ENCODE peak calls at places on chromosome 4, in nine cellular contexts. A, W, G, Y, C, J, B, P and X are unnamed samples.

GRCh38 chr4:104436542-104436941 is 58.2 kb downstream of the CXXC4 start:
- DNase-seq in A (no peak), W (no peak), G (no peak), Y (no peak), C (no peak), J (no peak), B (no peak), P (no peak), X (no peak)

GRCh38 chr4:77327151-77327550 is 170.1 kb downstream of the CCNG2 start:
- DNase-seq in A (no peak), W (no peak), G (no peak), Y (no peak), C (no peak), J (no peak), B (no peak), P (no peak), X (no peak)

GRCh38 chr4:54525602-54526001 is 132.2 kb upstream of the KIT start:
- DNase-seq in A (peak), W (no peak), G (no peak), Y (no peak), C (no peak), J (no peak), B (no peak), P (no peak), X (peak)

GRCh38 chr4:139933541-139933940 is 220.4 kb downstream of the MAML3 start:
- DNase-seq in A (no peak), W (no peak), G (no peak), Y (peak), C (no peak), J (no peak), B (no peak), P (peak), X (no peak)

GRCh38 chr4:2423695-2424094 is 4.9 kb downstream of the CFAP99 start:
- DNase-seq in A (no peak), W (no peak), G (no peak), Y (no peak), C (peak), J (no peak), B (no peak), P (no peak), X (no peak)

GRCh38 chr4:1208970-1209704 is 36.8 kb upstream of the SPON2 start:
- DNase-seq in A (no peak), W (peak), G (no peak), Y (peak), C (peak), J (no peak), B (peak), P (peak), X (no peak)

GRCh38 chr4:53039741-53040458 is 177.8 kb downstream of the RASL11B start:
- DNase-seq in A (no peak), W (no peak), G (no peak), Y (no peak), C (no peak), J (no peak), B (no peak), P (no peak), X (no peak)

GRCh38 chr4:8439168-8439567 is 1.4 kb downstream of the ACOX3 start:
- DNase-seq in A (no peak), W (peak), G (no peak), Y (no peak), C (no peak), J (no peak), B (peak), P (no peak), X (no peak)

GRCh38 chr4:92600638-92601037 is 296.9 kb downstream of the GRID2 start:
- DNase-seq in A (no peak), W (no peak), G (no peak), Y (no peak), C (no peak), J (no peak), B (no peak), P (no peak), X (no peak)

GRCh38 chr4:91826186-91826585 is 477.6 kb upstream of the GRID2 start:
- DNase-seq in A (no peak), W (no peak), G (no peak), Y (no peak), C (no peak), J (no peak), B (no peak), P (no peak), X (no peak)

GRCh38 chr4:22483551-22483981 is 32.3 kb downstream of the ADGRA3 start:
- DNase-seq in A (peak), W (no peak), G (no peak), Y (no peak), C (no peak), J (no peak), B (no peak), P (no peak), X (no peak)

GRCh38 chr4:132332932-132333722 is 816.0 kb upstream of the PCDH10 start:
- DNase-seq in A (no peak), W (no peak), G (no peak), Y (no peak), C (no peak), J (no peak), B (no peak), P (no peak), X (no peak)

GRCh38 chr4:137530176-137530575 is 2.1 kb downstream of the PCDH18 start:
- DNase-seq in A (peak), W (no peak), G (no peak), Y (no peak), C (no peak), J (no peak), B (no peak), P (no peak), X (no peak)

GRCh38 chr4:137529432-137529831 is 2.9 kb downstream of the PCDH18 start:
- DNase-seq in A (no peak), W (no peak), G (no peak), Y (no peak), C (no peak), J (no peak), B (no peak), P (no peak), X (no peak)

GRCh38 chr4:137524642-137525384 is 7.5 kb downstream of the PCDH18 start:
- DNase-seq in A (no peak), W (no peak), G (no peak), Y (no peak), C (no peak), J (no peak), B (no peak), P (no peak), X (no peak)

GRCh38 chr4:137523329-137523728 is 9.0 kb downstream of the PCDH18 start:
- DNase-seq in A (no peak), W (no peak), G (no peak), Y (no peak), C (no peak), J (no peak), B (no peak), P (no peak), X (no peak)

GRCh38 chr4:137526681-137527080 is 5.6 kb downstream of the PCDH18 start:
- DNase-seq in A (no peak), W (no peak), G (no peak), Y (no peak), C (no peak), J (no peak), B (no peak), P (no peak), X (no peak)
- H3K4me3 ChIP-seq in A (no peak), W (no peak), G (no peak), Y (no peak), C (no peak), J (no peak), B (peak), P (no peak), X (peak)

GRCh38 chr4:7398788-7399432 is 35.8 kb downstream of the PSAPL1 start:
- DNase-seq in A (no peak), W (no peak), G (no peak), Y (no peak), C (no peak), J (no peak), B (no peak), P (no peak), X (peak)
- H3K4me3 ChIP-seq in A (no peak), W (no peak), G (no peak), Y (no peak), C (no peak), J (no peak), B (no peak), P (no peak), X (no peak)

GRCh38 chr4:158770671-158771070 is 1.8 kb downstream of the FNIP2 start:
- DNase-seq in A (no peak), W (no peak), G (no peak), Y (no peak), C (no peak), J (no peak), B (no peak), P (no peak), X (no peak)

GRCh38 chr4:158771776-158772175 is 3.0 kb downstream of the FNIP2 start:
- DNase-seq in A (no peak), W (no peak), G (no peak), Y (no peak), C (no peak), J (no peak), B (no peak), P (no peak), X (no peak)

GRCh38 chr4:158766419-158767044 is 2.3 kb upstream of the FNIP2 start:
- DNase-seq in A (no peak), W (no peak), G (no peak), Y (no peak), C (no peak), J (no peak), B (no peak), P (no peak), X (no peak)

GRCh38 chr4:158769175-158769831 is 477 bp downstream of the FNIP2 start:
- DNase-seq in A (no peak), W (peak), G (no peak), Y (peak), C (peak), J (peak), B (peak), P (peak), X (no peak)

DNA sequence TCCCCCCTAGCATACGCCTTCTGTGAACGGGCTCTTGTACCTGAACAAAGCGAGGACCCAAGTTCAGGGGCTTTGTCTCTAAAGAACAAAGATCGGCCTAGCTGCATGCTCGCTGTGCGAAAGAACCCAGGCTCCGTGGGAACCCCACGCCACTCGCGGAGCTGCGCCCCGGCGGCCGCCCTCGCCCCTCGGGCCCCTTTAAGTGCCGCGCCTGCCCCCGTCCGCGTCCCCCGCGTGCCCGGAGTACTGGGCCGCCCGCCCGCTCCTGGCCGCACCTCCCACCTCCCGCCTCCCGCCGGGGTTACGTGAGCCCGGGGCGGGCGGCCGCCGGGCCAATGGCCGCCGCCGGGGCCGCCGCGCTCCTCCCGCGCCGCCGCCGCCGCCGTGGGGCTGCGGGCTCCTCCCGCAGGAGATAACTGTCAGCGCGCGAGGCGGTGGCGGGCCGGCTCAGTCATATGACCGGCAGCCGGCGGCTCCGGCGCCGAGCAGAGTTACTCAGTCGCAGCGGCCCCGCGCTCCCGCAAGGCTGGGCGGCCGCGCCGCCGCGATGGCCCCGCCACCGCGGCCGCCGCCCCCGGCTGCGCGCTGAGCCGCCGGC is at the start of gene FNIP2:
- DNase-seq in A (no peak), W (peak), G (peak), Y (peak), C (peak), J (peak), B (peak), P (peak), X (peak)
- H3K4me3 ChIP-seq in A (peak), W (peak), G (peak), Y (peak), C (peak), J (peak), B (peak), P (peak), X (peak)

GRCh38 chr4:108168213-108168671 is 490 bp downstream of the LEF1 start:
- DNase-seq in A (no peak), W (no peak), G (no peak), Y (no peak), C (no peak), J (no peak), B (no peak), P (no peak), X (no peak)

GRCh38 chr4:108165601-108166000 is 3.1 kb downstream of the LEF1 start:
- DNase-seq in A (no peak), W (no peak), G (no peak), Y (no peak), C (no peak), J (no peak), B (no peak), P (no peak), X (no peak)

GRCh38 chr4:108163352-108163751 is 5.4 kb downstream of the LEF1 start:
- DNase-seq in A (no peak), W (no peak), G (no peak), Y (no peak), C (no peak), J (no peak), B (no peak), P (no peak), X (no peak)

GRCh38 chr4:108166441-108167315 is 2.1 kb downstream of the LEF1 start:
- DNase-seq in A (no peak), W (peak), G (no peak), Y (no peak), C (peak), J (peak), B (no peak), P (peak), X (no peak)

DNA sequence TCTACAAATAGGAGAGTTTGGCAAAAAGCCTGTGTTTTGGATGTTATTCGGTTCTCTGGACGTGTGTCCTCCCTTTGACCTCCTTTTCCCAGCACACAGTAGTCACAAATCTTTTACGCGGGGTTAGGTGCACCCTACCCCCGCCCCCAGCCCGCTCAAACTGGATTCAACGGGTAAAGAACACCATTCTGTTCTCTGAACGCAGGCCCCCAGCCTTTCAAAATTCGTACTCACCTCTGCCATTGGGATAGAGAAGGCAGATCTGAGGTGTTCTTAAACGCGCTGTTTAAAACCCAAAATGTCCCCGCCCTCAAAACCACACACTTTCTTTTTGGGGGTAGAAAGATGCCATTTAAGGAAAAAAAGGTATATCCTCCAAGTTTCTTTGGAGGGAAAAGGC is 2.7 kb downstream of the LEF1 start:
- DNase-seq in A (no peak), W (no peak), G (no peak), Y (no peak), C (no peak), J (peak), B (no peak), P (no peak), X (no peak)
- H3K4me3 ChIP-seq in A (no peak), W (no peak), G (peak), Y (peak), C (peak), J (peak), B (no peak), P (peak), X (peak)

DNA sequence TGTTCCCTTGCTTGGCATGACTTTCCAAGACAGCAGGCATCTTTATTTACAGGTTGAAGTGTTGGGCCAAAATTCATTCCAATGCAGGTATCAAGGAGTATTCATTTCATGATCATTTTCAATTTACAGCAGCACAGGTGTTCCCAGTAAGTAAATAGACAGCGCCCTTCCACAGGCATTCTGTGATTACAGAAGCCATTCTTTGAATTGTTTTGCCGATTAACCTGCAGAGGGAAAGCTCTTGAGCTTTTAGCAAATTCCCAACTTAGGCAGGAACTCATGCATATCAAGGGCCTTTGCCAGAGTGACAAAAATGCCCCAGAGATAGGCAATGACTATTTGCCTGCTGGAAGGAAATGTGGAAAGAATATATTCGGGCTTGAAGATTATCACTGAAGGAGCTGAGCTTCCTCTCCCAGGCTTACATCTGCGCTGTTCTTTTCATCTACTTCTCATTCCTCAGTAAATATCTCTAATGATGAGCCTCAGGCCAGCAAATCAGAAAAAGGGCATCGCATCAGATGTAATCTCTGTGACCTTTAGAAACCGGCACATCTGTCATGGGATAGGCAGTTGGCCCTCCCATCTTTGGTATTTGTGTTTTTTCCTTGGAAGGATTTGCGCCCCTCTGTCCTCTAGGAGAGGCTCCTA is 6.7 kb downstream of the TXK start:
- DNase-seq in A (no peak), W (no peak), G (no peak), Y (no peak), C (no peak), J (no peak), B (no peak), P (no peak), X (no peak)
- H3K4me3 ChIP-seq in A (no peak), W (no peak), G (no peak), Y (no peak), C (no peak), J (peak), B (no peak), P (peak), X (peak)

DNA sequence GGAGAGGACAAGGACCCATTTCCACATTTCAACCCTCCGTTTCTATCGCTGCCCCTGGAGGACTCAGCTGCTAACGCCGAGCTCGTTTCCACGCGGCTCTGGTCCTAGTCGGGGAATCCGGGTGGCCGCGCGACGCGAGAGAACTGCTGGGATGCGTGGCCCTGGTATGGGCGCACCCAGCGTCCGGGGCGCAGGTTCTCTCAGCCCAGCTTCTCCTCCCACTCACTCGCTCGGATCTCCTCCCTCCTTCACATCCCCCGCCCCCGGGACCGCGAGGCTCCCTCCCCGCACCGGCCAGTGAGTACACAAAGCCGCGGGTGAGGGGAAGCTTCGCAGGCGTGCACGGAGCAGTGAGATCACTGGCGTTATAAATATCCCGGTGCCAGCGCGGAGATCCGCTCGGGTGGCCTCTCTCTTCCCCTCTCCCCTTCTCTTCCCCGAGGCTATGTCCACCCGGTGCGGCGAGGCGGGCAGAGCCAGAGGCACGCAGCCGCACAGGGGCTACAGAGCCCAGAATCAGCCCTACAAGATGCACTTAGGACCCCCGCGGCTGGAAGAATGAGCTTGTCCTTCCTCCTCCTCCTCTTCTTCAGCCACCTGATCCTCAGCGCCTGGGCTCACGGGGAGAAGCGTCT is at the start of gene FGF5:
- DNase-seq in A (peak), W (peak), G (peak), Y (peak), C (peak), J (no peak), B (peak), P (peak), X (no peak)
- H3K4me3 ChIP-seq in A (peak), W (peak), G (peak), Y (peak), C (peak), J (peak), B (peak), P (peak), X (peak)

DNA sequence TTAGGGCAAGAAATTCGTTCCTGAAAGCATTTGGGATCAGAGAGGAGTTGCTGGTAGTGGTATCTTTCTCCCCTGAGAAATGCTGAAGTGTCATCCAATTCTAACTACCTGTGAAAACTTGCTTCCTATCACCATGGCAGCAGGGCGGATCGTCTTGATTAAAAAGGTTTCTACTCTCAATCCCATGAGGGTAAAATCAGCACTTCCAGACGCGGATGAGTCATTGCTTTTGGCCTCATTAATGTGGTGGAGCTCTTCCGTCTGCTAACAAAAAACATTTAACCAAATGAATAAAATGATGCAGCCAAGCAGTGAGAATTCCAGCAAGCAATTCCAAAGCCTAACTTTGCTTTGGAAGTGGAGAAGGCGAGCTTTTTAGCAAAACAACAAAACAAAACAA is 325.6 kb downstream of the CAMK2D start:
- DNase-seq in A (no peak), W (peak), G (peak), Y (no peak), C (no peak), J (no peak), B (peak), P (no peak), X (peak)
- H3K4me3 ChIP-seq in A (no peak), W (no peak), G (no peak), Y (no peak), C (no peak), J (no peak), B (no peak), P (no peak), X (peak)